ENCODE peak calls at places on chromosomes 5 and 9, in seven cellular contexts. A is right atrium auricular region, R is K562, V is heart left ventricle, O is colonic mucosa, I is iPS DF 6.9, N is choroid plexus epithelial cell. W is an unnamed sample.

GRCh38 chr9:573551-574410 is 267.7 kb upstream of the DMRT1 start:
- DNase-seq in I (no peak), A (no peak), N (peak), R (no peak), V (no peak), O (no peak), W (peak)

GRCh38 chr9:127926961-127927456 is 3.6 kb downstream of the PIP5KL1 start:
- DNase-seq in A (no peak), N (no peak), R (no peak), O (no peak), V (no peak), I (no peak), W (no peak)

GRCh38 chr9:74551266-74551665 is 54.1 kb downstream of the RORB start:
- DNase-seq in V (no peak), A (no peak), I (no peak), O (no peak), R (no peak), N (no peak), W (peak)

GRCh38 chr9:125374443-125375309 is 113.0 kb downstream of the GAPVD1 start:
- DNase-seq in N (peak), V (peak), I (peak), O (peak), R (peak), A (peak), W (peak)

GRCh38 chr9:121321039-121321503 is 49.0 kb downstream of the STOM start:
- DNase-seq in N (peak), A (no peak), V (no peak), I (no peak), O (no peak), R (no peak), W (no peak)

GRCh38 chr9:93897075-93897970 is 57.8 kb downstream of the BARX1 start:
- DNase-seq in A (no peak), I (no peak), R (no peak), N (no peak), O (no peak), V (no peak), W (no peak)

GRCh38 chr5:117504245-117504644 is 929.6 kb upstream of the SEMA6A start:
- DNase-seq in V (no peak), I (no peak), N (no peak), A (no peak), O (no peak), R (no peak), W (no peak)

GRCh38 chr5:123610665-123611406 is 98.9 kb downstream of the CSNK1G3 start:
- DNase-seq in V (no peak), N (peak), R (peak), O (peak), I (peak), A (no peak), W (peak)

GRCh38 chr9:111118256-111118950 is 80.1 kb upstream of the LPAR1 start:
- DNase-seq in R (no peak), N (peak), O (no peak), A (no peak), I (no peak), V (no peak), W (no peak)

GRCh38 chr5:123487298-123487697 is 24.7 kb upstream of the CSNK1G3 start:
- DNase-seq in R (no peak), I (no peak), N (peak), O (no peak), V (no peak), A (no peak), W (peak)

GRCh38 chr5:167565555-167565954 is 725.9 kb upstream of the WWC1 start:
- DNase-seq in R (no peak), A (no peak), O (no peak), N (peak), I (no peak), V (no peak), W (peak)

GRCh38 chr9:120091206-120091605 is 488.8 kb downstream of the CDK5RAP2 start:
- DNase-seq in N (no peak), O (no peak), R (no peak), A (no peak), V (no peak), I (no peak), W (no peak)

GRCh38 chr5:141343242-141343952 is at the start of gene PCDHGA3:
- DNase-seq in O (no peak), V (peak), I (no peak), R (peak), N (peak), A (no peak), W (peak)

GRCh38 chr5:119274767-119275130 is 81.1 kb upstream of the TNFAIP8 start:
- DNase-seq in V (no peak), O (no peak), A (no peak), R (no peak), N (peak), I (no peak), W (peak)

GRCh38 chr5:137199966-137200365 is 299.2 kb downstream of the SPOCK1 start:
- DNase-seq in A (no peak), R (no peak), N (peak), O (no peak), V (no peak), I (no peak), W (peak)

GRCh38 chr5:69493235-69493925 is 790 bp downstream of the OCLN start:
- DNase-seq in O (peak), A (no peak), V (no peak), N (no peak), I (no peak), R (no peak), W (no peak)

GRCh38 chr9:36488322-36488838 is 84.3 kb upstream of the MELK start:
- DNase-seq in A (no peak), I (no peak), R (no peak), N (no peak), V (no peak), O (peak), W (no peak)

GRCh38 chr9:16345902-16346301 is 524.6 kb downstream of the BNC2 start:
- DNase-seq in V (no peak), R (no peak), N (no peak), A (no peak), I (no peak), O (no peak), W (no peak)

DNA sequence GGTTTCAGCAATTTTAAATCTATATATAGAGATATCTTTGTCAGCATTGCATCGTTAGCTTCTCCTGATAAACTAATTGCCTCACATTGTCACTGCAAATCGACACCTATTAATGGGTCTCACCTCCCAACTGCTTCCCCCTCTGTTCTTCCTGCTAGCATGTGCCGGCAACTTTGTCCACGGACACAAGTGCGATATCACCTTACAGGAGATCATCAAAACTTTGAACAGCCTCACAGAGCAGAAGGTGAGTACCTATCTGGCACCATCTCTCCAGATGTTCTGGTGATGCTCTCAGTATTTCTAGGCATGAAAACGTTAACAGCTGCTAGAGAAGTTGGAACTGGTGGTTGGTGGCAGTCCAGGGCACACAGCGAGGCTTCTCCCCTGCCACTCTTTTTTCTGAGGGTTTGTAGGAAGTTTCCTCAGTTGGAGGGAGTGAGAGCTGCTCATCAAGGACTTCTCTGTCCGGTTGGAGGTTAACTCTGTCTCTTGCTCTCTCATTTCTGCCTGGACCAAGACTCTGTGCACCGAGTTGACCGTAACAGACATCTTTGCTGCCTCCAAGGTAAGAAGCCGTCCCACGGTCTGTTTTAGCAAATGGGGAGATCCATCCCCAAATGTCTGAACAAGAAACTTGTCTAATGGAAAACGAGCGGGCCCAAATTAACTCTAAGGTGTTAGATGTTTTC is at the start of gene IL4:
- DNase-seq in A (peak), I (no peak), R (no peak), N (no peak), V (no peak), O (no peak), W (no peak)
- H3K4me3 ChIP-seq in A (no peak), I (no peak), R (no peak), N (peak), V (no peak), O (no peak), W (peak)

GRCh38 chr5:83988293-83988685 is 267.6 kb upstream of the HAPLN1 start:
- DNase-seq in I (no peak), N (no peak), V (no peak), R (no peak), A (no peak), O (no peak), W (no peak)

GRCh38 chr5:83983852-83984251 is 263.2 kb upstream of the HAPLN1 start:
- DNase-seq in I (no peak), A (no peak), O (no peak), R (no peak), V (no peak), N (no peak), W (no peak)

GRCh38 chr5:83991566-83992224 is 271.0 kb upstream of the HAPLN1 start:
- DNase-seq in N (peak), V (no peak), O (no peak), I (no peak), R (no peak), A (no peak), W (no peak)

GRCh38 chr5:83987513-83988292 is 267.0 kb upstream of the HAPLN1 start:
- DNase-seq in R (no peak), N (peak), V (no peak), I (no peak), A (no peak), O (no peak), W (peak)
- H3K4me3 ChIP-seq in R (no peak), N (no peak), V (no peak), I (no peak), A (no peak), O (no peak), W (no peak)

GRCh38 chr5:73437126-73438047 is 11.2 kb downstream of the FOXD1 start:
- DNase-seq in R (peak), V (no peak), N (peak), A (no peak), O (peak), I (no peak), W (no peak)
- H3K4me3 ChIP-seq in R (peak), V (peak), N (peak), A (no peak), O (peak), I (peak), W (peak)

GRCh38 chr9:123359106-123359505 is 3.1 kb downstream of the CRB2 start:
- DNase-seq in V (no peak), R (no peak), N (no peak), O (no peak), A (no peak), I (no peak), W (no peak)

GRCh38 chr9:123355761-123356520 is at the start of gene CRB2:
- DNase-seq in O (no peak), N (no peak), R (peak), A (no peak), V (no peak), I (no peak), W (no peak)

GRCh38 chr9:123358181-123358894 is 2.3 kb downstream of the CRB2 start:
- DNase-seq in R (no peak), A (no peak), I (no peak), V (no peak), N (no peak), O (no peak), W (no peak)

GRCh38 chr9:123357748-123358059 is 1.7 kb downstream of the CRB2 start:
- DNase-seq in R (no peak), A (no peak), I (no peak), N (no peak), V (no peak), O (no peak), W (no peak)

GRCh38 chr9:123356851-123357747 is 1.1 kb downstream of the CRB2 start:
- DNase-seq in O (no peak), N (no peak), R (no peak), V (no peak), I (no peak), A (no peak), W (no peak)
- H3K4me3 ChIP-seq in O (no peak), N (no peak), R (no peak), V (no peak), I (no peak), A (no peak), W (no peak)